ENCODE peak calls at places on chromosome 15, in six cellular contexts. J, E, A, W, C and K are unnamed samples.

GRCh38 chr15:83285979-83286553 is 1.6 kb upstream of the BNC1 start:
- DNase-seq in J (no peak), E (no peak), A (no peak), W (no peak), C (no peak), K (no peak)

GRCh38 chr15:24068102-24068501 is 381.0 kb upstream of the NDN start:
- DNase-seq in J (no peak), E (no peak), A (no peak), W (no peak), C (no peak), K (no peak)

GRCh38 chr15:96796841-96797240 is 466.3 kb downstream of the NR2F2 start:
- DNase-seq in J (no peak), E (no peak), A (no peak), W (no peak), C (no peak), K (no peak)

GRCh38 chr15:70535071-70535954 is 228.0 kb downstream of the UACA start:
- DNase-seq in J (peak), E (peak), A (peak), W (peak), C (no peak), K (no peak)

GRCh38 chr15:51311510-51311909 is 26.9 kb downstream of the CYP19A1 start:
- DNase-seq in J (no peak), E (no peak), A (no peak), W (no peak), C (no peak), K (no peak)

GRCh38 chr15:78402056-78402610 is 35.9 kb upstream of the IREB2 start:
- DNase-seq in J (no peak), E (no peak), A (no peak), W (no peak), C (no peak), K (no peak)

GRCh38 chr15:86333819-86334218 is 254.1 kb downstream of the AGBL1 start:
- DNase-seq in J (no peak), E (no peak), A (no peak), W (no peak), C (no peak), K (no peak)

GRCh38 chr15:70127288-70127746 is 29.6 kb upstream of the TLE3 start:
- DNase-seq in J (no peak), E (peak), A (no peak), W (peak), C (no peak), K (no peak)